ENCODE peak calls at places on chromosome 2, in five cellular contexts. F is EL; S is NCI-H510A treated with DMSO at 0.1 percent for 48 hours; B is nephron progenitor cell; J is activated T-helper 1 cell treated with anti-CD3 and anti-CD28 coated beads, Interleukin-2, amount 50 U/mL, for 16 hours. K is an unnamed sample.

GRCh38 chr2:133503927-133504326 is 64.3 kb downstream of the NCKAP5 start:
- DNase-seq in S (no peak), J (no peak), B (no peak), F (no peak), K (no peak)

GRCh38 chr2:127108090-127108523 is 1.2 kb upstream of the BIN1 start:
- DNase-seq in F (no peak), B (no peak), S (no peak), J (no peak), K (no peak)

GRCh38 chr2:50126845-50127244 is 905.1 kb downstream of the NRXN1 start:
- DNase-seq in B (no peak), S (peak), J (no peak), F (no peak), K (no peak)

GRCh38 chr2:197189770-197190434 is 120.7 kb downstream of the ANKRD44 start:
- DNase-seq in B (no peak), F (no peak), S (no peak), J (no peak), K (no peak)

GRCh38 chr2:205712983-205713531 is 30.8 kb downstream of the NRP2 start:
- DNase-seq in J (no peak), F (no peak), S (no peak), B (no peak), K (no peak)

GRCh38 chr2:109089602-109090300 is 39.3 kb upstream of the SH3RF3 start:
- DNase-seq in F (peak), J (no peak), B (no peak), S (no peak), K (no peak)

GRCh38 chr2:228065686-228066085 is 115.8 kb downstream of the SPHKAP start:
- DNase-seq in F (peak), J (no peak), S (no peak), B (no peak), K (no peak)

GRCh38 chr2:39772086-39772811 is 6.8 kb downstream of the THUMPD2 start:
- DNase-seq in J (no peak), S (no peak), F (peak), B (no peak), K (no peak)

GRCh38 chr2:143525006-143525405 is 395.8 kb downstream of the ARHGAP15 start:
- DNase-seq in S (no peak), F (peak), J (no peak), B (no peak), K (no peak)

GRCh38 chr2:11697103-11697871 is 27.3 kb upstream of the NTSR2 start:
- DNase-seq in F (peak), B (peak), S (no peak), J (no peak), K (no peak)

K was measured in WERI-Rb-1.